ENCODE peak calls at places on chromosomes 4 and X, in seven cellular contexts. R, L, N, B, Q, K and Z are unnamed samples.
A peak's percentile ranks its signal among the peaks of the same experiment; 100 is the strongest.

GRCh38 chr4:109562457-109563237 is 2.6 kb downstream of the MCUB start:
- DNase-seq in R (no peak), L (no peak), N (no peak), B (peak; percentile 34), Q (no peak), K (no peak), Z (no peak)

GRCh38 chr4:85061974-85062373 is 95.5 kb upstream of the WDFY3 start:
- DNase-seq in R (no peak), L (no peak), N (no peak), B (no peak), Q (no peak), K (no peak), Z (no peak)

GRCh38 chr4:29900336-29900735 is 819.8 kb upstream of the PCDH7 start:
- DNase-seq in R (no peak), L (no peak), N (no peak), B (no peak), Q (no peak), K (no peak), Z (no peak)

GRCh38 chr4:86357608-86358007 is 2.2 kb downstream of the MAPK10 start:
- DNase-seq in R (no peak), L (no peak), N (peak; percentile 34), B (no peak), Q (no peak), K (no peak), Z (no peak)

GRCh38 chr4:92305878-92306520 is 2.2 kb downstream of the GRID2 start:
- DNase-seq in R (no peak), L (no peak), N (peak; percentile 47), B (peak; percentile 37), Q (no peak), K (peak; percentile 12), Z (no peak)

GRCh38 chr4:8171941-8172924 is 13.6 kb upstream of the ABLIM2 start:
- DNase-seq in R (no peak), L (no peak), N (no peak), B (no peak), Q (no peak), K (no peak), Z (no peak)

GRCh38 chr4:156771171-156771837 is 200.3 kb downstream of the PDGFC start:
- DNase-seq in R (peak; percentile 78), L (peak; percentile 65), N (peak; percentile 5), B (no peak), Q (peak; percentile 28), K (no peak), Z (peak; percentile 90)

GRCh38 chr4:121016630-121017029 is 55.7 kb downstream of the NDNF start:
- DNase-seq in R (no peak), L (no peak), N (no peak), B (no peak), Q (no peak), K (no peak), Z (no peak)

GRCh38 chr4:52712991-52713275 is 38.3 kb downstream of the ERVMER34-1 start:
- DNase-seq in R (no peak), L (no peak), N (no peak), B (no peak), Q (no peak), K (no peak), Z (peak; percentile 41)

GRCh38 chrX:63012574-63012973 is 338.6 kb downstream of the SPIN4 start:
- DNase-seq in R (no peak), L (no peak), N (no peak), B (no peak), Q (no peak), K (no peak), Z (no peak)

GRCh38 chr4:7763788-7764187 is 175.9 kb downstream of the AFAP1 start:
- DNase-seq in R (peak; percentile 48), L (no peak), N (no peak), B (no peak), Q (peak; percentile 82), K (no peak), Z (no peak)

GRCh38 chr4:10077492-10078335 is 38.9 kb downstream of the WDR1 start:
- DNase-seq in R (no peak), L (peak; percentile 72), N (no peak), B (no peak), Q (no peak), K (no peak), Z (no peak)

GRCh38 chr4:81084624-81085023 is 54.1 kb downstream of the BMP3 start:
- DNase-seq in R (peak; percentile 16), L (no peak), N (no peak), B (no peak), Q (no peak), K (no peak), Z (peak; percentile 46)

DNA sequence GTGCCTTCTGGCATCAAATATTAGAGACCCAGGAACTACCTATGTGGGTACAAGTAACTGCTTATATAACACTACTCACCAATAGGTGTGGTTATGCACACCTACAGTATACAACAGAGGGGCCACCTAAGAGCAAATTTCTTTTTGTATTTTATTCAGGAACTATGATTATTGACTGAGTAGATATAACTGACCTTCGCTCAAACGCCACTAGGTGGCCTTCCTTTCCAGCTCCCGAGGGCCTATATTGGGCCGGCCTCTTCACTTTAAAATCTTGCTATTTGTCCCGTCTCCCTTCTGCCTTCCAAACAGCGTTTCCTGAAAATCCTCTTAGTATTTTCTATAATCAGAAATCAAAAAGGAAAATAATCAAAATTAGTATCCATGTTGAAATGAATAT is 19.9 kb upstream of the PABPC5 start:
- DNase-seq in R (no peak), L (no peak), N (peak; percentile 32), B (peak; percentile 37), Q (no peak), K (no peak), Z (no peak)
- TF ChIP-seq CTCF in R (peak; percentile 17), L (peak; percentile 22), N (peak; percentile 70), B (no peak), Q (no peak), K (peak; percentile 74), Z (peak; percentile 28)

DNA sequence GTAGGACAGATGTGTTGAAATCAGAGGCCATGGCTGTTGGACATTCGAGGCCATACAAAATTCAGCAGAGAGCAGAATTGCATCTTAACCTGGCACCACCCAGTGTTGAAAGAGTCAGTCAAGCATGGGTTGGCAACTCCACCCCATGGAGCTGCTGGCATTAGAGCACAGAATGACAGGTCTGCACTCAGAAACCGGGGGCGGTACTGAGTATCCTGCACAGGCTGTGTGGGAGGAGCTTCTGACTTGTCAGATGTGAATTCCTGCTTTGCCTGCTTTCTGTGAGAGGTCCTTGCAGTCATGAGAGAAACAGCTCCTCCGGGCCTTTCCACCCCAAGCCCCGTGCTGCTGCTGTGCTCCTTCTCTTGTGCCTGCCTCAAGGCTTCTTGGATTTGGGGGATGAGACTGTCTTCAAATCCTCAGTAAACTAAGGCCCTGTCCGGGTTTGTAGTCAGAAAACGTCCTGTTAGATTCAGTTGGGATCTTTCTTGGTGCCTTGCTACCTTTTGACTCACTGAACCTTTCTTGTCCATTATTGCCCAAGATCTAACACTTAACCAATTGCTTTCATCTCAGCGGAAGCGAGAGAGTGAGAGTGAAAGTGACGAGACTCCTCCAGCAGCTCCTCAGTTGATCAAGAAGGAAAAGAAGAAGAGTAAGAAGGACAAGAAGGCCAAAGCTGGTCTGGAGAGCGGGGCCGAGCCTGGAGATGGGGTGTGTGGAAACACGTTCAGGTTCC is 13.1 kb downstream of the DKC1 start:
- DNase-seq in R (peak; percentile 29), L (no peak), N (no peak), B (peak; percentile 53), Q (no peak), K (no peak), Z (no peak)
- TF ChIP-seq CTCF in R (no peak), L (no peak), N (no peak), B (no peak), Q (no peak), K (no peak), Z (no peak)

GRCh38 chr4:23333946-23334878 is 555.6 kb downstream of the PPARGC1A start:
- DNase-seq in R (peak; percentile 96), L (no peak), N (no peak), B (peak; percentile 9), Q (peak; percentile 23), K (no peak), Z (peak; percentile 75)
- TF ChIP-seq CTCF in R (peak; percentile 4), L (no peak), N (no peak), B (peak; percentile 11), Q (peak; percentile 23), K (peak; percentile 48), Z (no peak)

DNA sequence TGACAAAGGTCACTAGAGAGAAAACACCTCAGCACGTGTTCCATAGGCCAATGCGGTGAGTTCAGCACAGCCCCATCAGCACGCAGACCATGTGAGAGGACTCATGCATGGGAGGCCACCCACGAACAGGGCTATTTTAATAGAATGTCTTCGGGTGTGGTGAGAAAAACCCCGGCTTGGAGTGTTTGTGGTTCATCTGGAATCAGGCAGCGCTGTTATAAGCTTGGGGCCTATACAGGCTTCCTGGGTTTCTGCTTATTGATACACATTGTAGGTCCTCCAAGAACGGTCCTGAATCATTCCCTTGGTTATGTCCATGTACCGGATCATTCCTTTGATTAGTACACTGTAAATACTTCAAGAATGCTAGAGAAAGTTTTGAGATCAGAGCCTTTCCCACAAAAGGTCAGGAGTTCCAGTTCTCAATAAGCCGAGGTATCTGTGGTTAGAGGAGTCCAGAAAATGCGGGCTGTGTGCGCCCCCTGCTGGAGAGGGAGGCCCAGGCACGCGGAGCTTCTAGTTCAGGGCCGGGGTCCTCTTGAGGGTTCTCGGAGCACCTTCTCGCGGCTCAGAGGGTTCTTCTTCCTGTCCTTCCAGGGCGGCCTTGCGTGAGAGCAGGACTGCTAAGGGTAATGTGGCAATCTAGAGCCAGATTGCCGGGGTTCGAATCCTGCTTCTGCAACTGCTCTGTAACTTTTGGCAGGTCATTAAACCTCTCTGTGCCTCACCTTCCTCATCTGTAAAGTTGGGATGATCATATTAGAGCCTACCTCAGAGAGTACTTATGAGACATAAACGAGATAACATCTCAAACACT is 51.8 kb downstream of the TLR10 start:
- DNase-seq in R (peak; percentile 85), L (peak; percentile 88), N (peak; percentile 82), B (peak; percentile 82), Q (peak; percentile 92), K (peak; percentile 96), Z (peak; percentile 90)
- TF ChIP-seq CTCF in R (peak; percentile 94), L (peak; percentile 89), N (peak; percentile 98), B (peak; percentile 96), Q (peak; percentile 99), K (peak; percentile 98), Z (peak; percentile 96)

DNA sequence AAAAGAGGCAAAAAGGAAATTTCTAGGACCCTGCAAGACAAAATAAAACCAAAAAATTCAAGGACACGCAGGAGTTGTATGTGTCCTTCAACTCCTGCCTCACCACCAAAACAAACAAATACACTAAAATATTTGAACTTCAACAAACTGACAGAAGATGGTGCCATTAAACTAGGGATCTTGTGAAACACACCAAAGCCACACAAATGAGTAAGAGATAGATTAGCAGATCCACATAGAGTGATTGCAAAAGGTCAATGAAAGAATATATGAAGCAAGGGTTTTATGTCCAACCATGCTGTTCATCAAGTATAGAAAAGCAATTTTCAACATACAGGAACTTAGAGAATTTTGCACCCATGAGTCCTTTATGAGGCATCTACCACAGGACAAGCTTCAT is 40.1 kb upstream of the SCML1 start:
- DNase-seq in R (peak; percentile 39), L (no peak), N (no peak), B (no peak), Q (no peak), K (no peak), Z (peak; percentile 9)
- TF ChIP-seq CTCF in R (no peak), L (no peak), N (no peak), B (no peak), Q (no peak), K (peak; percentile 44), Z (no peak)

DNA sequence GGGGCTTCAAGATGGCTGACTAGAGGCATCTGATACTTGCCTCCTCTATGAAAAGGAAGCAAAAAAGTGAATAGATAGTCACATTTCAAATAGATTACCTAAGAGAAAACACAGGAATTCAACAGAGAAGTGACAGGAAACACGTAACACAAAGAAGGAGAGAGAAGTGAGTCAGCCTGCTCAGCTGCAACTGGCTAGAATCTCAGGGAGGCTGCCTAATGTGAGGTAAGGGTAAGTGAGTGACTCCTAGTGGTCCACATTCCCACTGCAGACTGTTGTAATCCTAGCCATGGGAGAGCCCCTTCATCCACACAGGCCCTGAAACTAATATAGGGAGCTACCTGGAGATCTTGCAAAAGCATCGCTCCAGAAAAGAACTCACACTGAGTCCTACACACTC is 179.2 kb downstream of the SLC7A11 start:
- DNase-seq in R (peak; percentile 68), L (no peak), N (no peak), B (no peak), Q (peak; percentile 53), K (no peak), Z (peak; percentile 49)
- TF ChIP-seq CTCF in R (peak; percentile 30), L (no peak), N (peak; percentile 40), B (peak; percentile 37), Q (peak; percentile 63), K (no peak), Z (peak; percentile 19)